ENCODE peak calls at places on chromosomes 11 and 22, in eight cellular contexts. J is stomach, P is nucleus accumbens, R is GM20000, I is SJSA1, V is colonic mucosa, Q is myocyte, C is M059J. S is an unnamed sample.

GRCh38 chr22:35616043-35616442 is 1.1 kb downstream of the MB start:
- DNase-seq in J (no peak), P (no peak), R (no peak), I (no peak), V (no peak), Q (no peak), C (no peak), S (no peak)

GRCh38 chr11:104529213-104529612 is 365.3 kb upstream of the PDGFD start:
- DNase-seq in J (no peak), P (no peak), R (no peak), I (no peak), V (no peak), Q (peak), C (no peak), S (no peak)

GRCh38 chr11:30608534-30608933 is 22.4 kb upstream of the MPPED2 start:
- DNase-seq in J (no peak), P (no peak), R (no peak), I (no peak), V (no peak), Q (no peak), C (no peak), S (no peak)

GRCh38 chr11:12150831-12151382 is 40.5 kb downstream of the MICAL2 start:
- DNase-seq in J (no peak), P (no peak), R (no peak), I (no peak), V (no peak), Q (no peak), C (peak), S (no peak)

GRCh38 chr11:118529584-118530175 is 1.3 kb upstream of the TMEM25 start:
- DNase-seq in J (no peak), P (no peak), R (no peak), I (no peak), V (no peak), Q (peak), C (no peak), S (no peak)

GRCh38 chr22:39266398-39267030 is 21.7 kb upstream of the PDGFB start:
- DNase-seq in J (no peak), P (no peak), R (peak), I (no peak), V (no peak), Q (no peak), C (no peak), S (peak)

GRCh38 chr22:23053912-23054530 is 16.3 kb upstream of the GNAZ start:
- DNase-seq in J (no peak), P (no peak), R (no peak), I (no peak), V (no peak), Q (no peak), C (no peak), S (no peak)

GRCh38 chr11:56340289-56340688 is 5.5 kb upstream of the OR8K1 start:
- DNase-seq in J (no peak), P (no peak), R (no peak), I (no peak), V (no peak), Q (no peak), C (no peak), S (no peak)

GRCh38 chr11:104781037-104781436 is 117.2 kb downstream of the CASP12 start:
- DNase-seq in J (no peak), P (no peak), R (no peak), I (no peak), V (no peak), Q (no peak), C (no peak), S (no peak)

GRCh38 chr22:38132794-38133193 is 22.3 kb upstream of the BAIAP2L2 start:
- DNase-seq in J (no peak), P (no peak), R (no peak), I (no peak), V (no peak), Q (no peak), C (no peak), S (no peak)

GRCh38 chr11:123211981-123212380 is 16.9 kb upstream of the CLMP start:
- DNase-seq in J (no peak), P (no peak), R (no peak), I (no peak), V (no peak), Q (no peak), C (peak), S (no peak)

GRCh38 chr11:101863361-101863760 is 51.4 kb upstream of the CEP126 start:
- DNase-seq in J (no peak), P (no peak), R (no peak), I (no peak), V (no peak), Q (peak), C (peak), S (peak)

GRCh38 chr11:33064033-33064825 is 24.9 kb downstream of the TCP11L1 start:
- DNase-seq in J (no peak), P (no peak), R (peak), I (no peak), V (no peak), Q (peak), C (no peak), S (no peak)

GRCh38 chr11:37811349-37811748 is 1213.3 kb upstream of the RAG2 start:
- DNase-seq in J (no peak), P (no peak), R (no peak), I (no peak), V (no peak), Q (peak), C (no peak), S (no peak)

GRCh38 chr22:50031189-50032091 is 18.9 kb upstream of the IL17REL start:
- DNase-seq in J (no peak), P (no peak), R (no peak), I (peak), V (no peak), Q (no peak), C (no peak), S (no peak)

GRCh38 chr11:126313826-126314225 is 10.0 kb downstream of the DCPS start:
- DNase-seq in J (no peak), P (no peak), R (no peak), I (no peak), V (no peak), Q (no peak), C (no peak), S (no peak)

GRCh38 chr22:28600546-28601143 is 79.0 kb downstream of the TTC28 start:
- DNase-seq in J (no peak), P (no peak), R (peak), I (no peak), V (peak), Q (peak), C (peak), S (peak)

GRCh38 chr22:40199223-40199622 is 21.5 kb downstream of the TNRC6B start:
- DNase-seq in J (no peak), P (no peak), R (no peak), I (no peak), V (no peak), Q (no peak), C (no peak), S (no peak)

GRCh38 chr11:134755535-134755934 is 343.5 kb upstream of the B3GAT1 start:
- DNase-seq in J (no peak), P (no peak), R (no peak), I (no peak), V (no peak), Q (no peak), C (no peak), S (no peak)

GRCh38 chr11:9001736-9002135 is 2.1 kb downstream of the NRIP3 start:
- DNase-seq in J (no peak), P (no peak), R (no peak), I (peak), V (no peak), Q (peak), C (peak), S (no peak)

GRCh38 chr11:19374189-19374588 is 133.4 kb upstream of the E2F8 start:
- DNase-seq in J (no peak), P (no peak), R (no peak), I (peak), V (no peak), Q (peak), C (peak), S (peak)

GRCh38 chr11:2389344-2390026 is 11.1 kb upstream of the TSSC4 start:
- DNase-seq in J (no peak), P (no peak), R (no peak), I (no peak), V (no peak), Q (peak), C (no peak), S (no peak)

GRCh38 chr11:118660646-118661424 is 18.6 kb downstream of the TREH start:
- DNase-seq in J (no peak), P (no peak), R (no peak), I (no peak), V (no peak), Q (no peak), C (no peak), S (no peak)

GRCh38 chr11:97738751-97739150 is 1282.0 kb upstream of the CNTN5 start:
- DNase-seq in J (no peak), P (no peak), R (no peak), I (no peak), V (no peak), Q (no peak), C (no peak), S (no peak)

GRCh38 chr11:111069076-111069475 is 176.4 kb upstream of the POU2AF2 start:
- DNase-seq in J (no peak), P (no peak), R (no peak), I (no peak), V (no peak), Q (no peak), C (peak), S (no peak)

GRCh38 chr22:47372111-47372581 is 609.7 kb downstream of the TBC1D22A start:
- DNase-seq in J (peak), P (no peak), R (no peak), I (peak), V (no peak), Q (no peak), C (no peak), S (no peak)

GRCh38 chr22:32165692-32166091 is 6.6 kb upstream of the C22orf42 start:
- DNase-seq in J (no peak), P (no peak), R (no peak), I (no peak), V (no peak), Q (no peak), C (no peak), S (no peak)

GRCh38 chr22:35818897-35819296 is 101.2 kb downstream of the APOL5 start:
- DNase-seq in J (no peak), P (no peak), R (no peak), I (no peak), V (no peak), Q (no peak), C (no peak), S (no peak)

GRCh38 chr11:13745165-13745564 is 76.7 kb downstream of the FAR1 start:
- DNase-seq in J (no peak), P (no peak), R (no peak), I (no peak), V (no peak), Q (no peak), C (peak), S (no peak)

GRCh38 chr11:28526406-28526751 is 418.2 kb downstream of the METTL15 start:
- DNase-seq in J (no peak), P (no peak), R (no peak), I (no peak), V (no peak), Q (peak), C (peak), S (no peak)

GRCh38 chr11:43116071-43116470 is 195.7 kb upstream of the API5 start:
- DNase-seq in J (no peak), P (no peak), R (no peak), I (no peak), V (no peak), Q (no peak), C (no peak), S (no peak)

S was measured in PC-9.